ENCODE peak calls at places on chromosome 7, in nine cellular contexts. R is PC-9, E is neural progenitor cell, Z is H1, M is GM23338, G is PC-3, Y is HCT116, W is astrocyte, C is keratinocyte. N is an unnamed sample.

GRCh38 chr7:140696679-140697446 is at the start of gene NDUFB2:
- DNase-seq in R (peak), E (peak), Z (peak), M (peak), G (peak), Y (peak), W (peak), C (peak), N (peak)

GRCh38 chr7:33677556-33677955 is 227.8 kb upstream of the BMPER start:
- DNase-seq in R (no peak), E (no peak), Z (no peak), M (no peak), G (peak), Y (no peak), W (no peak), C (no peak), N (no peak)

GRCh38 chr7:2864999-2865670 is 21.0 kb upstream of the GNA12 start:
- DNase-seq in R (peak), E (peak), Z (no peak), M (peak), G (peak), Y (peak), W (peak), C (no peak), N (peak)

GRCh38 chr7:64494912-64495461 is 67.9 kb downstream of the ZNF680 start:
- DNase-seq in R (no peak), E (no peak), Z (no peak), M (peak), G (no peak), Y (no peak), W (no peak), C (no peak), N (no peak)

GRCh38 chr7:598899-599298 is 79.3 kb upstream of the PDGFA start:
- DNase-seq in R (no peak), E (no peak), Z (no peak), M (no peak), G (no peak), Y (no peak), W (no peak), C (no peak), N (no peak)

GRCh38 chr7:73451780-73452398 is 18.3 kb downstream of the FZD9 start:
- DNase-seq in R (no peak), E (peak), Z (no peak), M (peak), G (peak), Y (peak), W (peak), C (peak), N (peak)

GRCh38 chr7:66069732-66070131 is 5.9 kb upstream of the ASL start:
- DNase-seq in R (no peak), E (no peak), Z (no peak), M (no peak), G (no peak), Y (no peak), W (no peak), C (no peak), N (no peak)

GRCh38 chr7:127997226-127997922 is 33.9 kb downstream of the LRRC4 start:
- DNase-seq in R (no peak), E (peak), Z (no peak), M (peak), G (no peak), Y (no peak), W (no peak), C (no peak), N (no peak)

GRCh38 chr7:347644-348479 is 57.9 kb downstream of the FOXL3 start:
- DNase-seq in R (no peak), E (no peak), Z (no peak), M (no peak), G (no peak), Y (no peak), W (no peak), C (no peak), N (no peak)

GRCh38 chr7:28292826-28293528 is 112.4 kb upstream of the JAZF1 start:
- DNase-seq in R (peak), E (no peak), Z (no peak), M (peak), G (peak), Y (no peak), W (peak), C (no peak), N (no peak)

GRCh38 chr7:30143748-30144251 is 9.0 kb downstream of the MTURN start:
- DNase-seq in R (peak), E (no peak), Z (no peak), M (no peak), G (peak), Y (no peak), W (peak), C (no peak), N (no peak)

GRCh38 chr7:50497068-50497642 is 47.0 kb upstream of the FIGNL1 start:
- DNase-seq in R (no peak), E (no peak), Z (no peak), M (no peak), G (no peak), Y (no peak), W (peak), C (no peak), N (no peak)

GRCh38 chr7:36344618-36345017 is 45.0 kb upstream of the ANLN start:
- DNase-seq in R (no peak), E (no peak), Z (no peak), M (no peak), G (no peak), Y (no peak), W (no peak), C (no peak), N (no peak)

GRCh38 chr7:151381333-151382078 is 28.3 kb downstream of the WDR86 start:
- DNase-seq in R (no peak), E (peak), Z (no peak), M (peak), G (no peak), Y (no peak), W (no peak), C (no peak), N (no peak)

GRCh38 chr7:51246258-51247245 is 70.1 kb downstream of the COBL start:
- DNase-seq in R (no peak), E (no peak), Z (no peak), M (no peak), G (no peak), Y (no peak), W (no peak), C (no peak), N (no peak)

GRCh38 chr7:17302575-17303142 is 4.2 kb downstream of the AHR start:
- DNase-seq in R (no peak), E (no peak), Z (no peak), M (peak), G (peak), Y (no peak), W (no peak), C (no peak), N (no peak)

GRCh38 chr7:41421056-41421455 is 281.8 kb downstream of the INHBA start:
- DNase-seq in R (no peak), E (no peak), Z (no peak), M (no peak), G (no peak), Y (no peak), W (no peak), C (no peak), N (no peak)

GRCh38 chr7:45469103-45469502 is 105.1 kb upstream of the ADCY1 start:
- DNase-seq in R (no peak), E (no peak), Z (no peak), M (no peak), G (peak), Y (no peak), W (peak), C (no peak), N (no peak)

GRCh38 chr7:143381427-143382125 is 431 bp downstream of the ZYX start:
- DNase-seq in R (no peak), E (peak), Z (no peak), M (no peak), G (peak), Y (no peak), W (peak), C (no peak), N (no peak)

GRCh38 chr7:75688200-75689136 is 50.3 kb downstream of the HIP1 start:
- DNase-seq in R (no peak), E (no peak), Z (no peak), M (no peak), G (no peak), Y (no peak), W (no peak), C (no peak), N (peak)

GRCh38 chr7:22302951-22303423 is 54.0 kb downstream of the RAPGEF5 start:
- DNase-seq in R (no peak), E (no peak), Z (no peak), M (no peak), G (no peak), Y (no peak), W (no peak), C (no peak), N (peak)

GRCh38 chr7:8259586-8260222 is 2.3 kb downstream of the ICA1 start:
- DNase-seq in R (no peak), E (no peak), Z (no peak), M (no peak), G (no peak), Y (no peak), W (no peak), C (no peak), N (no peak)

GRCh38 chr7:87231243-87231642 is 11.7 kb upstream of the TMEM243 start:
- DNase-seq in R (no peak), E (no peak), Z (no peak), M (no peak), G (no peak), Y (no peak), W (no peak), C (no peak), N (no peak)

GRCh38 chr7:7321681-7322080 is 139.3 kb downstream of the C1GALT1 start:
- DNase-seq in R (peak), E (no peak), Z (no peak), M (no peak), G (peak), Y (no peak), W (no peak), C (no peak), N (no peak)

GRCh38 chr7:80922254-80923049 is 3.6 kb upstream of the SEMA3C start:
- DNase-seq in R (peak), E (no peak), Z (no peak), M (no peak), G (peak), Y (no peak), W (no peak), C (no peak), N (no peak)

GRCh38 chr7:80629023-80629422 is 9.4 kb upstream of the CD36 start:
- DNase-seq in R (no peak), E (no peak), Z (no peak), M (no peak), G (no peak), Y (no peak), W (no peak), C (no peak), N (no peak)

GRCh38 chr7:55774327-55775050 is 88.1 kb downstream of the SEPTIN14 start:
- DNase-seq in R (peak), E (no peak), Z (no peak), M (peak), G (peak), Y (no peak), W (peak), C (peak), N (no peak)

GRCh38 chr7:30278386-30278785 is 6.0 kb upstream of the ZNRF2 start:
- DNase-seq in R (no peak), E (no peak), Z (no peak), M (no peak), G (no peak), Y (no peak), W (no peak), C (no peak), N (no peak)

GRCh38 chr7:41139789-41140188 is 563.1 kb downstream of the INHBA start:
- DNase-seq in R (no peak), E (no peak), Z (no peak), M (no peak), G (no peak), Y (no peak), W (no peak), C (no peak), N (no peak)

GRCh38 chr7:120742370-120742769 is 115.6 kb downstream of the TSPAN12 start:
- DNase-seq in R (no peak), E (peak), Z (no peak), M (peak), G (no peak), Y (no peak), W (no peak), C (no peak), N (no peak)

GRCh38 chr7:4006687-4007086 is 675.4 kb upstream of the FOXK1 start:
- DNase-seq in R (no peak), E (peak), Z (no peak), M (no peak), G (no peak), Y (no peak), W (no peak), C (peak), N (no peak)

GRCh38 chr7:111622084-111622483 is 59.8 kb upstream of the IMMP2L start:
- DNase-seq in R (no peak), E (no peak), Z (no peak), M (no peak), G (no peak), Y (no peak), W (no peak), C (no peak), N (no peak)

GRCh38 chr7:116876664-116877442 is 14.5 kb downstream of the CAPZA2 start:
- DNase-seq in R (no peak), E (peak), Z (no peak), M (peak), G (no peak), Y (no peak), W (peak), C (no peak), N (no peak)

GRCh38 chr7:99392659-99393362 is 15.6 kb downstream of the PDAP1 start:
- DNase-seq in R (no peak), E (peak), Z (peak), M (peak), G (no peak), Y (no peak), W (peak), C (no peak), N (no peak)

GRCh38 chr7:55073051-55073511 is 54.3 kb downstream of the EGFR start:
- DNase-seq in R (peak), E (no peak), Z (no peak), M (no peak), G (peak), Y (no peak), W (peak), C (no peak), N (no peak)

GRCh38 chr7:102152672-102153585 is 133.7 kb upstream of the SH2B2 start:
- DNase-seq in R (peak), E (peak), Z (peak), M (peak), G (peak), Y (peak), W (peak), C (peak), N (no peak)

GRCh38 chr7:34036069-34036920 is 131.0 kb downstream of the BMPER start:
- DNase-seq in R (peak), E (no peak), Z (no peak), M (no peak), G (no peak), Y (peak), W (peak), C (no peak), N (no peak)

GRCh38 chr7:25671087-25671486 is 442.8 kb upstream of the NPVF start:
- DNase-seq in R (no peak), E (no peak), Z (no peak), M (no peak), G (no peak), Y (no peak), W (no peak), C (no peak), N (no peak)

GRCh38 chr7:29442146-29442545 is 121.5 kb upstream of the PRR15 start:
- DNase-seq in R (peak), E (peak), Z (no peak), M (peak), G (peak), Y (peak), W (peak), C (peak), N (no peak)

DNA sequence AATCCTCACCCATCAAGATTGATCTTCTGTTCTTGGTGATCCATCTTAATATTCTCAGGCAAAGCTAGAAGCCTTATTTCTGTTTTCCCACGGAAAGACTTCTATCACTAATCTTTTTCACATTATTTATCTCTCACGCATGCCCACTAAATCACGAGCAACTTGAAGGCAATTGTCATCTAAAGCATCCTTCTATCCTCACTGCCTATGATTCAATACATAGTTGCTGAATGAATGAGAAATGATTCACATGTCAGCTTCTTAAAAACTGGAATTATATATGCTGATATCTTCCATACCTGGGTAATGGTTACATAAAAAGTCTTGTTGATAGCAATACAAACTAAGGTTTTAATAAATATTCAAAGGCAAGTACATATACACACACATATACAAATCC is 12.5 kb upstream of the COL1A2 start:
- DNase-seq in R (no peak), E (no peak), Z (no peak), M (no peak), G (peak), Y (no peak), W (peak), C (no peak), N (no peak)
- H3K4me3 ChIP-seq in R (no peak), E (no peak), Z (no peak), M (no peak), G (peak), Y (no peak), W (no peak), C (no peak), N (no peak)

GRCh38 chr7:32048970-32049369 is 21.2 kb downstream of the PDE1C start:
- DNase-seq in R (no peak), E (no peak), Z (no peak), M (no peak), G (no peak), Y (no peak), W (peak), C (no peak), N (no peak)
- H3K4me2 ChIP-seq in R (no peak), E (no peak), Z (no peak), M (no peak), G (no peak), Y (no peak), W (peak), C (no peak), N (no peak)

DNA sequence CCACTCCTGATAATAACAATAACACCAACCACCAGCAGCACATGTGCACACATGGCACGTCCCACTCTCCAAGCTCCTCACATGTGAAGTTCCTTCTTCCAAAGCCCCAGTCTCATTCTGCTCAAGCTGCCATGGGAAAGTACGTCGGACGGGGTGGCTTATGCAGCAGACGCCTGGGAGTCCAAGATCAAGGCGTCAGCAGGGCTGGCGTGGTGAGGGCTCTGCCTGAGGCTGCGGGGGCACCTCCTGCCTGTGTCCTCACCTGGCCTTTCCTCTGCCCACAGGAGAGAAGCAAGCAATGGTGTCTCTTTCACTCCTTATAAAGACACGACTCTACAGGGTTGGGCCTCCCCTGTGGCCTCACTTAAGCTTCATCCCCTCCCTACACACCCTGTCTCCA is 68.8 kb upstream of the INSIG1 start:
- DNase-seq in R (no peak), E (no peak), Z (no peak), M (no peak), G (no peak), Y (no peak), W (no peak), C (no peak), N (no peak)
- TF ChIP-seq EZH2 in R (no peak), E (no peak), Z (no peak), M (no peak), G (no peak), Y (no peak), W (no peak), C (no peak), N (no peak)

DNA sequence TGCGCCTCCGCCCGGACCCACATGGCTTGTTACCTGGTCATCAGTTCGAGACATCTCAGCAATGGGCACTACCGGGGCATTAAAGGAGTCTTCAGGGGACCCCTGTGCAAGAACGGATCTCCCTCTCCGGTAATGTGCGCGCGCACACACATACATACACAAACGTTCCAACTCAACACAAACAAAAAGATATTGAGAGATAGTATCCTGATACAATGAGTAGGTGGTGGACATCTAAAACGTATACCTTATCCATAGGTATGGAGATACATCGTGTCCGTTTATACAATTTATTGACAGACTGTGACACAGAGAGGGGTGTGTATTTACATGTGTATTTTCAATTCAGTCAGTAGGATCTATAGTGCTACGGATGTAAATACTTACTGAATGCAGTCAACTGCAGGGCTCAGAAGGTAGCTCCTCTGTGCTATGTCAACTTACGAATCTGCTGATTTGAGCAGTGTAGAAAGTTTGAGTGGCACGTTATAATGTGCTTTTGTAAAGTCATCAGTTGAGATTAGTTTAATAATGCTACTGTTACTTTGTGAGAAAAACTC is 536 bp downstream of the ZNF804B start:
- DNase-seq in R (no peak), E (no peak), Z (no peak), M (peak), G (no peak), Y (no peak), W (no peak), C (no peak), N (no peak)
- H3K4me3 ChIP-seq in R (no peak), E (peak), Z (peak), M (peak), G (peak), Y (no peak), W (no peak), C (no peak), N (no peak)

GRCh38 chr7:69844264-69844868 is 246.1 kb downstream of the AUTS2 start:
- DNase-seq in R (no peak), E (no peak), Z (no peak), M (no peak), G (no peak), Y (no peak), W (no peak), C (no peak), N (no peak)
- H3K4me2 ChIP-seq in R (no peak), E (no peak), Z (no peak), M (no peak), G (no peak), Y (no peak), W (no peak), C (no peak), N (no peak)